ENCODE peak calls at places on chromosome 3, in six cellular contexts. K, Q, J, F, M and T are unnamed samples.

GRCh38 chr3:123785602-123786001 is 98.5 kb downstream of the MYLK start:
- DNase-seq in J (no peak), K (no peak), F (no peak), Q (no peak), M (no peak), T (no peak)

GRCh38 chr3:120144267-120144666 is 50.0 kb upstream of the GSK3B start:
- DNase-seq in K (no peak), M (no peak), J (no peak), Q (peak), F (no peak), T (no peak)

GRCh38 chr3:183800221-183800863 is 25.0 kb downstream of the MAP6D1 start:
- DNase-seq in J (peak), M (no peak), K (no peak), Q (no peak), F (peak), T (no peak)

GRCh38 chr3:105417538-105418289 is 51.0 kb downstream of the ALCAM start:
- DNase-seq in M (no peak), Q (peak), J (no peak), K (no peak), F (no peak), T (no peak)

GRCh38 chr3:71652786-71653419 is 69.4 kb upstream of the FOXP1 start:
- DNase-seq in Q (peak), F (peak), J (peak), K (no peak), M (no peak), T (no peak)

GRCh38 chr3:83033123-83033522 is 1271.7 kb upstream of the GBE1 start:
- DNase-seq in J (no peak), F (no peak), K (no peak), M (no peak), Q (peak), T (no peak)

GRCh38 chr3:171898192-171898591 is 55.0 kb downstream of the TMEM212 start:
- DNase-seq in M (no peak), Q (no peak), F (no peak), K (no peak), J (no peak), T (no peak)

GRCh38 chr3:38985981-38986380 is 65.8 kb downstream of the SCN11A start:
- DNase-seq in K (no peak), M (no peak), F (no peak), J (no peak), Q (no peak), T (no peak)

GRCh38 chr3:156803949-156804741 is 22.0 kb upstream of the LEKR1 start:
- DNase-seq in Q (no peak), K (no peak), J (no peak), M (no peak), F (no peak), T (no peak)

GRCh38 chr3:130834476-130834875 is 59.4 kb upstream of the ATP2C1 start:
- DNase-seq in J (no peak), F (no peak), M (no peak), Q (peak), K (no peak), T (no peak)

GRCh38 chr3:52183786-52184445 is 14.0 kb upstream of the ALAS1 start:
- DNase-seq in K (no peak), J (no peak), M (no peak), Q (no peak), F (no peak), T (no peak)

GRCh38 chr3:189167027-189167766 is 4.6 kb upstream of the TPRG1 start:
- DNase-seq in F (no peak), Q (no peak), J (no peak), M (no peak), K (no peak), T (no peak)

GRCh38 chr3:70849911-70850699 is 537.7 kb upstream of the MDFIC2 start:
- DNase-seq in Q (peak), M (no peak), J (no peak), F (no peak), K (no peak), T (no peak)

GRCh38 chr3:52851348-52851747 is 16.5 kb upstream of the MUSTN1 start:
- DNase-seq in M (no peak), F (no peak), K (peak), J (no peak), Q (peak), T (no peak)